ENCODE peak calls at places on chromosomes 6 and 20, in five cellular contexts. O is ovary; X is CD4-positive, alpha-beta T cell; P is adrenal gland; U is GM23338. S is an unnamed sample.

GRCh38 chr6:38646166-38646565 is 6.4 kb upstream of the BTBD9 start:
- DNase-seq in U (peak), X (no peak), P (no peak), O (no peak), S (no peak)

GRCh38 chr6:112296122-112296521 is 41.8 kb upstream of the LAMA4 start:
- DNase-seq in U (peak), O (no peak), P (no peak), X (no peak), S (no peak)

GRCh38 chr6:131828080-131828479 is 20.3 kb downstream of the ENPP1 start:
- DNase-seq in X (no peak), U (no peak), O (no peak), P (no peak), S (no peak)

GRCh38 chr6:162638931-162639574 is 88.5 kb downstream of the PRKN start:
- DNase-seq in O (no peak), U (no peak), P (no peak), X (no peak), S (no peak)

GRCh38 chr6:134740473-134741192 is 209.3 kb downstream of the ALDH8A1 start:
- DNase-seq in O (no peak), P (no peak), X (no peak), U (no peak), S (no peak)

GRCh38 chr6:98824163-98824906 is 10.0 kb upstream of the POU3F2 start:
- DNase-seq in X (no peak), U (peak), O (no peak), P (no peak), S (no peak)

GRCh38 chr6:35727935-35728662 is 8.7 kb upstream of the ARMC12 start:
- DNase-seq in P (peak), O (peak), U (peak), X (peak), S (peak)

GRCh38 chr6:111774346-111774703 is 98.9 kb downstream of the FYN start:
- DNase-seq in X (no peak), U (no peak), O (no peak), P (no peak), S (no peak)

GRCh38 chr6:20440291-20440690 is 38.6 kb downstream of the E2F3 start:
- DNase-seq in P (no peak), U (no peak), X (no peak), O (no peak), S (no peak)

GRCh38 chr6:136410201-136411027 is 120.8 kb upstream of the BCLAF1 start:
- DNase-seq in X (no peak), O (no peak), P (no peak), U (no peak), S (no peak)

GRCh38 chr6:119586250-119586882 is 236.8 kb upstream of the MAN1A1 start:
- DNase-seq in O (no peak), U (no peak), X (no peak), P (no peak), S (no peak)

GRCh38 chr6:19137419-19138035 is 699.6 kb upstream of the ID4 start:
- DNase-seq in P (no peak), O (no peak), U (no peak), X (no peak), S (no peak)

GRCh38 chr6:127147576-127147975 is 29.1 kb downstream of the RSPO3 start:
- DNase-seq in U (no peak), P (no peak), O (no peak), X (no peak), S (no peak)

GRCh38 chr20:4469910-4470309 is 251.8 kb upstream of the PRND start:
- DNase-seq in X (no peak), P (no peak), O (no peak), U (no peak), S (no peak)

GRCh38 chr6:43070028-43070632 is 6.0 kb upstream of the PTK7 start:
- DNase-seq in U (peak), P (no peak), O (no peak), X (no peak), S (no peak)

GRCh38 chr6:25404693-25405169 is 125.6 kb downstream of the CARMIL1 start:
- DNase-seq in O (no peak), U (no peak), P (no peak), X (peak), S (peak)

GRCh38 chr6:28353981-28354676 is 4.4 kb downstream of the ZKSCAN3 start:
- DNase-seq in U (no peak), X (no peak), O (peak), P (peak), S (peak)

GRCh38 chr6:41780623-41781301 is at the start of gene PRICKLE4:
- DNase-seq in U (peak), P (peak), O (peak), X (no peak), S (peak)

GRCh38 chr20:61885759-61886715 is 179.6 kb downstream of the TAF4 start:
- DNase-seq in P (no peak), U (no peak), X (no peak), O (no peak), S (no peak)

GRCh38 chr20:37615507-37616425 is 78.1 kb upstream of the CTNNBL1 start:
- DNase-seq in P (no peak), X (peak), U (peak), O (no peak), S (peak)

GRCh38 chr6:168448243-168448855 is 7.4 kb downstream of the SMOC2 start:
- DNase-seq in U (no peak), X (no peak), O (no peak), P (no peak), S (no peak)

GRCh38 chr6:168452685-168453377 is 11.8 kb downstream of the SMOC2 start:
- DNase-seq in O (no peak), X (no peak), P (no peak), U (no peak), S (no peak)

GRCh38 chr6:168450921-168451320 is 9.9 kb downstream of the SMOC2 start:
- DNase-seq in O (no peak), P (no peak), X (no peak), U (peak), S (no peak)

GRCh38 chr6:168447741-168448140 is 6.8 kb downstream of the SMOC2 start:
- DNase-seq in O (no peak), U (no peak), X (no peak), P (no peak), S (no peak)

DNA sequence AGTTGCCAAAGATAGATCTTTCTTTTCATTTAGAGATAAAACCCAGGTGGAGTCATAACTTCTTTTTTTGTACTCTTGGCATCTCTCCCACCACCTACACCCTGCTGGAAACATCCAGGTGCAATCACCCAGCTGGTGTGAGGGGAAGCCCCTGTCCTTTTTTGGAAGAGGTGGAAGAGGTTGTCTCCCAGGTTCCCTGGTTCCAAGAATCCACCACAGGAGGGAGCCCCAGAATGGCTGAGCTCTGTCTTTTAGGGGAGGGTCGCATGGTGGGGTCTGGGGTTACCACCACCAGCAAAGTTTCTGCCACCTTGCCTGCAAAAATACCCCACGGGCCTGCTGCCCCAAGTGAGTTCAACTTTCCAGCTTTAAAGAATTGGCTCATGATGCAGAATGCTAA is 10.8 kb downstream of the SMOC2 start:
- DNase-seq in X (no peak), U (peak), O (no peak), P (no peak), S (no peak)
- TF ChIP-seq CTCF in X (no peak), U (peak), O (no peak), P (no peak), S (no peak)

DNA sequence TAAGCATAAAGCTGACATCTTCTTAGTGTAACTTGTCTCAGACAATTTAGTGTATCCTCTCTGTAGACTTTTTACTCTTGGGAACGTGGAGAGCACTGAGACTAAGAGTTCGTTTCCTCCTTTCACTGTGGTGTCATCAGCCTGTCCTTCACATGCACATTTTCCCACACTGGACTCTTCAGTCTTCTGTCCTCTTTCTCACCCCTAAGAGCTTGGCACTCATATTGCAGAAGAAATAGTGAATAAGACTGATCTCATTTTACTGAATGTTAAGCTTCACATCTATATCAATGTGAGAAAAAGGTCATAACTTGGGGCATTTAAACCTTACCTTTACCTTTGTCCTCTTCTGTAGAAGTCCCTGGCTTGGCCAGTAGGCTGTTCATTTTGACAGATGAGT is 25.6 kb downstream of the FUCA2 start:
- DNase-seq in U (no peak), O (no peak), X (no peak), P (no peak), S (no peak)
- TF ChIP-seq CTCF in U (no peak), O (no peak), X (no peak), P (no peak), S (no peak)

GRCh38 chr6:13633343-13633742 is 18.2 kb downstream of the NOL7 start:
- DNase-seq in X (no peak), O (no peak), P (no peak), U (no peak), S (no peak)
- TF ChIP-seq CTCF in X (no peak), O (no peak), P (no peak), U (no peak), S (no peak)

DNA sequence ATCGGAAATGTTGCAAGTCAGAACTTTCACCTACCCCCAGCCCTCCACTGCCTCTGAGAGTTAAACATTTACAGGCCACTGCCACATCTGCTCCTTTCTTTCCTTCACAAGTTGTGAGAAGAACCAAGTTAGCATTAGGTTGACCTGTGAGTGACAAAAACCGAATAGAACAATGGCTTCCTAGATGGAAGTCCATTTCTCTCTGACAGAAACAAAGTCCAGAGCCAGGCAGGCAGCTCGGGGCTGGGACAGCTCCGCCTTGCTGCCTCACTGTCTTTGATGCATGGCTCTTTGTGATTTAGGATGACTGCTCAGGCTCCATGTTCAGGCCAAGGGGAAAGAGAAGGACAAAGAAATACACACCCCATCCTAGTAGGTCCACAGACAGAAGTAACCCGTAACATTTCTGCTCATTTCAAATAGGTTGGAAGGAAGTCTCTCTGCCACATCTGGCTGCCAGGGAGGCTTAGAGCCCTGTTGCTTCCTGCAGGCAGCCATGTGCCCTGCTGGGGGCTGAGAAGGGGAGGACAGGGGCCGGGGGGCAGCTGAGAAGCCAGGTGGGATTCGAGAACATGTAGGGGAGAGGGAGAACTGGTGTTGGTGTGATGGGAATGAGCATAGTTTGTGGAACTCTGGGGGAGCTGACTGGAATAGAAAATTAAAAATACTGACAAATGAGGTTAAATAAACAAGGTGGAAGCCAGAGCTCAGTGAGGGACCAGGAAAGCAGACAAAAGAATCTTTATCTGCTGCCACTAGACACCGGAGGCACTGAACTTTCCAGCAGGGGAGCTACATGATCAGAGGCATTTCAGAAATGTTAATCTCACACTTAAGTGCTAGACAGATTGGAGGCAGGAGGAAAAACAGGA is 19.5 kb upstream of the IER3 start:
- DNase-seq in X (no peak), U (no peak), O (no peak), P (no peak), S (no peak)
- TF ChIP-seq CTCF in X (no peak), U (no peak), O (no peak), P (no peak), S (no peak)

DNA sequence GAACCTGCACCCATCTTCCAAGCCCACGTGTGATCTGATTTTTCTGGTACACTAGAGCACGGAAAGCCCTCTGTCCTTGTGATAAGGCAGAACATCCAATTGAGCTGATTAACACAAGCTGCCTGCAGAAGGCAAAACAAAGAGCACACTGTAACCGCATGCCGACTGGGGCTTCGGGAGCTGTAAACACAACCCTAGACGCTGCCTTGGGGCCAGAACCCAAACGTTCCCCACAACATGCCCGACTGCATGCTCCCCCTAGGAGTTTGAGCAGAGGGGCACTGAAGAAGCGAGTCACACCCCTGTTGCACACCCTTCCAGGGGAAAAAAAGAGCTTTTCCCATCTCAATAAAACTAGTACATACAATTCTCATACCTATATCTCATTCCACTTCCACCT is 470.7 kb downstream of the HTR1B start:
- DNase-seq in P (no peak), X (no peak), U (peak), O (no peak), S (no peak)
- TF ChIP-seq CTCF in P (no peak), X (no peak), U (peak), O (no peak), S (no peak)

S was measured in Peyer's patch.